ENCODE peak calls at places on chromosome 3, in five cellular contexts. I is K562, R is aorta, H is adrenal gland, S is DND-41. W is an unnamed sample. For H3K36me3, the result is how much of the 10 kb centered on the place peaks cover.

GRCh38 chr3:172194702-172195392 is 155.5 kb downstream of the FNDC3B start:
- DNase-seq in I (no peak), R (no peak), H (no peak), S (no peak), W (no peak)

GRCh38 chr3:169575381-169575780 is 88.1 kb downstream of the MECOM start:
- DNase-seq in I (no peak), R (no peak), H (no peak), S (no peak), W (no peak)

GRCh38 chr3:120791958-120792357 is 49.4 kb downstream of the GTF2E1 start:
- DNase-seq in I (no peak), R (no peak), H (no peak), S (no peak), W (no peak)

GRCh38 chr3:33704891-33705290 is 13.2 kb downstream of the CLASP2 start:
- DNase-seq in I (no peak), R (no peak), H (no peak), S (no peak), W (no peak)

GRCh38 chr3:157542711-157543485 is 39.7 kb upstream of the VEPH1 start:
- DNase-seq in I (no peak), R (peak), H (peak), S (no peak), W (no peak)

GRCh38 chr3:22729981-22730380 is 473.1 kb upstream of the UBE2E2 start:
- DNase-seq in I (no peak), R (no peak), H (no peak), S (no peak), W (no peak)

GRCh38 chr3:109275702-109276293 is 40.5 kb downstream of the DPPA2 start:
- DNase-seq in I (peak), R (no peak), H (peak), S (peak), W (no peak)

GRCh38 chr3:37130984-37131975 is 43.1 kb downstream of the LRRFIP2 start:
- DNase-seq in I (no peak), R (no peak), H (no peak), S (no peak), W (no peak)

GRCh38 chr3:72161870-72162617 is 377.1 kb upstream of the PROK2 start:
- DNase-seq in I (no peak), R (no peak), H (no peak), S (no peak), W (no peak)

GRCh38 chr3:138861755-138862333 is 27.1 kb upstream of the PIK3CB start:
- DNase-seq in I (no peak), R (no peak), H (no peak), S (no peak), W (no peak)

GRCh38 chr3:97269202-97269601 is 454.8 kb downstream of the EPHA6 start:
- DNase-seq in I (no peak), R (no peak), H (no peak), S (no peak), W (no peak)

GRCh38 chr3:183301937-183302580 is 49.0 kb downstream of the B3GNT5 start:
- DNase-seq in I (no peak), R (no peak), H (no peak), S (peak), W (no peak)

GRCh38 chr3:38628835-38629234 is 20.7 kb downstream of the SCN5A start:
- DNase-seq in I (no peak), R (no peak), H (no peak), S (no peak), W (no peak)

GRCh38 chr3:72042397-72043211 is 257.7 kb upstream of the PROK2 start:
- DNase-seq in I (no peak), R (no peak), H (no peak), S (no peak), W (no peak)

GRCh38 chr3:126672741-126673140 is 17.8 kb upstream of the TXNRD3 start:
- DNase-seq in I (no peak), R (no peak), H (no peak), S (no peak), W (no peak)

GRCh38 chr3:50294492-50295403 is 2.5 kb upstream of the IFRD2 start:
- DNase-seq in I (no peak), R (no peak), H (no peak), S (no peak), W (no peak)

GRCh38 chr3:142276780-142277179 is 51.4 kb upstream of the GK5 start:
- DNase-seq in I (no peak), R (no peak), H (no peak), S (no peak), W (no peak)

GRCh38 chr3:188421151-188421821 is 267.3 kb downstream of the LPP start:
- DNase-seq in I (no peak), R (no peak), H (no peak), S (no peak), W (no peak)

GRCh38 chr3:139797724-139798343 is 120.1 kb upstream of the NMNAT3 start:
- DNase-seq in I (peak), R (no peak), H (peak), S (peak), W (no peak)

GRCh38 chr3:47578691-47579632 is at the start of gene CSPG5:
- DNase-seq in I (peak), R (peak), H (peak), S (no peak), W (peak)

GRCh38 chr3:5840091-5840490 is 652.6 kb downstream of the EDEM1 start:
- DNase-seq in I (no peak), R (no peak), H (no peak), S (no peak), W (no peak)

GRCh38 chr3:80215191-80215590 is 447.4 kb upstream of the ROBO1 start:
- DNase-seq in I (no peak), R (no peak), H (no peak), S (no peak), W (no peak)

GRCh38 chr3:141575879-141576743 is 89.3 kb downstream of the RASA2 start:
- DNase-seq in I (no peak), R (no peak), H (no peak), S (no peak), W (peak)

GRCh38 chr3:180640987-180641386 is 38.3 kb downstream of the CCDC39 start:
- DNase-seq in I (no peak), R (no peak), H (no peak), S (no peak), W (no peak)

GRCh38 chr3:28348286-28348636 is 260 bp upstream of the ZCWPW2 start:
- DNase-seq in I (peak), R (peak), H (peak), S (no peak), W (no peak)

GRCh38 chr3:28008235-28008634 is 233.2 kb upstream of the CMC1 start:
- DNase-seq in I (no peak), R (no peak), H (no peak), S (no peak), W (no peak)

GRCh38 chr3:65330072-65330471 is 642.3 kb upstream of the ADAMTS9 start:
- DNase-seq in I (no peak), R (no peak), H (no peak), S (no peak), W (no peak)

GRCh38 chr3:22113453-22113852 is 362.4 kb upstream of the ZNF385D start:
- DNase-seq in I (no peak), R (no peak), H (no peak), S (no peak), W (no peak)

GRCh38 chr3:186785517-186786018 is 2.2 kb downstream of the EIF4A2 start:
- DNase-seq in I (no peak), R (no peak), H (no peak), S (no peak), W (no peak)

GRCh38 chr3:350978-351377 is 154.4 kb downstream of the CHL1 start:
- DNase-seq in I (no peak), R (no peak), H (no peak), S (no peak), W (no peak)

GRCh38 chr3:49841126-49841525 is 15.2 kb downstream of the TRAIP start:
- DNase-seq in I (peak), R (no peak), H (no peak), S (peak), W (no peak)

GRCh38 chr3:68424796-68425460 is 507.4 kb downstream of the TAFA4 start:
- DNase-seq in I (no peak), R (no peak), H (no peak), S (no peak), W (no peak)

GRCh38 chr3:46372492-46373359 is 2.0 kb downstream of the CCR5 start:
- DNase-seq in I (no peak), R (no peak), H (no peak), S (peak), W (no peak)

GRCh38 chr3:64460877-64461276 is 226.9 kb downstream of the ADAMTS9 start:
- DNase-seq in I (no peak), R (no peak), H (no peak), S (no peak), W (no peak)

GRCh38 chr3:32457971-32458471 is 44.6 kb downstream of the CMTM6 start:
- DNase-seq in I (no peak), R (no peak), H (no peak), S (no peak), W (peak)

GRCh38 chr3:80696280-80696679 is 928.5 kb upstream of the ROBO1 start:
- DNase-seq in I (no peak), R (no peak), H (no peak), S (no peak), W (no peak)

GRCh38 chr3:38641461-38642110 is 7.9 kb downstream of the SCN5A start:
- DNase-seq in I (no peak), R (no peak), H (no peak), S (no peak), W (no peak)

GRCh38 chr3:124701687-124702086 is 28.6 kb upstream of the UMPS start:
- DNase-seq in I (no peak), R (no peak), H (no peak), S (no peak), W (no peak)

GRCh38 chr3:170247875-170248274 is 25.7 kb downstream of the PRKCI start:
- DNase-seq in I (no peak), R (no peak), H (no peak), S (no peak), W (no peak)

DNA sequence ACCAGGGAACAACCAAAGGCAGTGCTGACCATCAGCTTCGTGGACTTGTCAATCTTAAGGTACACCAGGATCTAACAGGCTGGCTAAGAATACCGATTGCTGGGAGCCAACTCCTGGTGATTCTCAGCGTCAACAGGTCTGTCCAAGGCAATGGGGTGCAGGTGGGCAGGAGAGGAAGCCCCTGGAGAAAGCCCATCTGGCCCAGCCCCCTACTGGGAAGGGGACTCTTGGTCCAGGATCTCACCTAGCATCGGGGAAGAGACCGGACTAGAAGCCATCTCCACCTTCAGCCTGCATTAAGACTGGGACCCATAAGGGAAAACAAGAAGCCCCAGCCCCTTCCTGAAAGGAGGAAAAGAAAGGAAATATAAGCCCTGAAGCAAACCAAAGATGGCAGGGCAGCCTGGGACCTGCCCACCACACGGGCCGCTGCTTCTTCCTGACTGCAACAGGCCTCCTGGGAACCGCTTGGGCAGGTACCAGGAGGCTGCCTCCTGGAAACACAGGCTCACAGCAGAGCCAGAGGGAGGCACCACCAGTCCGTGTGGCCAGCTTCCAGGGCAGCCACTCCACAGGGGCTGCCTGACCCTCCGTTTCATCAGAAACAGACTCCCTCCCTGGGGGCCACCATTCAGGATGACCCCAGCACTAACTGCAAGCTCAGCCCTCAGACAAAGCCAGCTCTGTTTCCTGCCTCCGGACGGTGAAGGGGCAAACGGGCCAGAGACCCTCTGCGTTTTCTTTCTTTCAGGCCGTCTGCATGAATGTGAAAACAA is 100.3 kb downstream of the LRIG1 start:
- DNase-seq in I (no peak), R (no peak), H (no peak), S (no peak), W (no peak)
- H3K36me3 ChIP-seq in I (under half), R (under half), H (under half), S (under half), W (under half)

GRCh38 chr3:58045084-58045483 is 36.9 kb downstream of the FLNB start:
- DNase-seq in I (no peak), R (no peak), H (no peak), S (no peak), W (no peak)

GRCh38 chr3:58048301-58048700 is 40.1 kb downstream of the FLNB start:
- DNase-seq in I (no peak), R (no peak), H (no peak), S (no peak), W (no peak)

GRCh38 chr3:58049143-58049785 is 41.0 kb downstream of the FLNB start:
- DNase-seq in I (peak), R (no peak), H (peak), S (no peak), W (no peak)

GRCh38 chr3:58044656-58045055 is 36.4 kb downstream of the FLNB start:
- DNase-seq in I (no peak), R (no peak), H (peak), S (no peak), W (no peak)

GRCh38 chr3:58047806-58048205 is 39.6 kb downstream of the FLNB start:
- DNase-seq in I (no peak), R (no peak), H (no peak), S (no peak), W (no peak)
- H3K27ac ChIP-seq in I (no peak), R (no peak), H (peak), S (peak), W (no peak)

GRCh38 chr3:154819491-154819890 is 260.6 kb upstream of the MME start:
- DNase-seq in I (no peak), R (no peak), H (no peak), S (no peak), W (no peak)

DNA sequence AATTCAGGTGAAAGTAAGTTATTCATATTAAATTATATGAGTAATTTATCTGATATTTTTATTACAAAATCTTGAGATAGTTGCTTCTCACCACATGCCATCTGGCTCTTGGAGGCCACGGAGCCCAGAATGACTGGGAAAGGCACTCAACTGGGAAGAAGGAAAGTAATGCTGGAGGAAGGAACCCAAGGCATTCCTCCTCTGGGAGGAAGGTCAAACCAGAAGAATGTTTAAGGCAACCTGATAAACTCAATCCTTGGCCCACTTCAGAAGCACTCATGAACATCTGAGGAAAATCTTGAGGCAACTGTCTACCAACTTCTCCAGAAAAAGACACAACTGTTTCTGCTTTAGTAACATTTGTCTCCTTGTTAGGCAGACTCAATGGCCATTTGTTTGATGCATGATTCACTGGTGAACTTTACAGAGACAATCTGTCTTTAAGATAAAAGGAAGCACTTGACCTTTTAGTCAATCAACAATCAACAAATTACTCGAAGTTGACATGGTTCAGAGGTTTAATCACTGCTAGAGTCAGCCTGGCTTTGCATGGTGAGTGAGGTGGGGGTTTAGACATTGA is 261.4 kb upstream of the MME start:
- DNase-seq in I (no peak), R (no peak), H (no peak), S (no peak), W (no peak)
- H3K36me3 ChIP-seq in I (under half), R (under half), H (under half), S (under half), W (under half)

DNA sequence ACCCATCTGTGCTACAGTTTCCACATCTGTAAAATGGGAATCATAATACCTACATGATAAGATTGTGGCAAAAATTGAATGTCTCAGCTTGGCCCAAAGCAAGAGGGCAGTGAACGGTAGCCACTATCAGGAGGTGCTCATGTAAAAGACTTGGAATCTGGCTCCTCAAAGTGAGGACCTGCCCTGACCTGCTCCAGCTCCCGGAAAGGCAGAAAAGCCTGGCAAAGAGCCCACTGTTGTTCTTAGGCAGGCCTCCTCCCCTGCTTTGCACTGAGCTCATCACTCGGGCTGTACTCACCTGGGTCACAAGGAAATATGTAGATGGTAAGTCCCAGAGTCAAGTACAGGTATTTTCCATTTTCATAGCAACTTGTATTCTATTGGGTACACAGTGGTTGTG is 250.7 kb upstream of the TBL1XR1 start:
- DNase-seq in I (no peak), R (no peak), H (no peak), S (no peak), W (no peak)
- H3K27ac ChIP-seq in I (no peak), R (no peak), H (no peak), S (no peak), W (no peak)